ENCODE peak calls at places on chromosomes 12 and 14, in six cellular contexts. X is IMR-90, L is fibroblast of lung, Z is neuronal stem cell, W is Karpas-422, Q is HCT116. P is an unnamed sample.

GRCh38 chr14:52862652-52863338 is 71.4 kb upstream of the GNPNAT1 start:
- DNase-seq in X (peak; percentile 88), L (peak; percentile 88), Z (no peak), W (no peak), Q (no peak), P (no peak)

GRCh38 chr12:32140867-32141266 is 34.2 kb downstream of the BICD1 start:
- DNase-seq in X (no peak), L (no peak), Z (no peak), W (no peak), Q (no peak), P (no peak)

GRCh38 chr12:91841786-91842185 is 303.9 kb downstream of the BTG1 start:
- DNase-seq in X (no peak), L (no peak), Z (no peak), W (no peak), Q (no peak), P (no peak)

GRCh38 chr12:100955139-100955538 is 160.6 kb downstream of the ANO4 start:
- DNase-seq in X (peak; percentile 79), L (peak; percentile 47), Z (no peak), W (no peak), Q (no peak), P (no peak)

GRCh38 chr12:71415336-71416231 is 24.0 kb upstream of the LGR5 start:
- DNase-seq in X (peak; percentile 59), L (peak; percentile 63), Z (peak; percentile 47), W (peak; percentile 85), Q (peak; percentile 42), P (peak; percentile 69)

GRCh38 chr14:102544034-102544744 is 34.6 kb upstream of the ANKRD9 start:
- DNase-seq in X (no peak), L (no peak), Z (no peak), W (no peak), Q (no peak), P (no peak)

GRCh38 chr14:54771411-54772027 is 131.1 kb downstream of the GCH1 start:
- DNase-seq in X (no peak), L (no peak), Z (no peak), W (no peak), Q (no peak), P (no peak)

GRCh38 chr14:88203289-88203688 is 119.8 kb downstream of the KCNK10 start:
- DNase-seq in X (no peak), L (no peak), Z (no peak), W (no peak), Q (no peak), P (no peak)

GRCh38 chr12:50555471-50555885 is 50.7 kb downstream of the DIP2B start:
- DNase-seq in X (no peak), L (no peak), Z (no peak), W (no peak), Q (no peak), P (no peak)

GRCh38 chr12:113158439-113159203 is 9.1 kb downstream of the CFAP73 start:
- DNase-seq in X (no peak), L (no peak), Z (no peak), W (no peak), Q (no peak), P (no peak)

GRCh38 chr14:38867561-38868150 is 235.4 kb downstream of the SEC23A start:
- DNase-seq in X (peak; percentile 79), L (peak; percentile 85), Z (peak; percentile 84), W (peak; percentile 93), Q (peak; percentile 67), P (peak; percentile 76)

GRCh38 chr12:114434341-114434740 is 28.4 kb upstream of the TBX5 start:
- DNase-seq in X (peak; percentile 67), L (peak; percentile 89), Z (no peak), W (no peak), Q (no peak), P (no peak)

GRCh38 chr12:80441921-80442320 is 2.1 kb upstream of the PTPRQ start:
- DNase-seq in X (peak; percentile 52), L (peak; percentile 55), Z (no peak), W (no peak), Q (no peak), P (no peak)

GRCh38 chr14:49989980-49990379 is 97.1 kb downstream of the ARF6 start:
- DNase-seq in X (no peak), L (no peak), Z (no peak), W (no peak), Q (no peak), P (no peak)

GRCh38 chr14:49986344-49987014 is 93.6 kb downstream of the ARF6 start:
- DNase-seq in X (peak; percentile 58), L (no peak), Z (no peak), W (no peak), Q (no peak), P (no peak)

GRCh38 chr14:49991491-49991890 is 98.6 kb downstream of the ARF6 start:
- DNase-seq in X (no peak), L (no peak), Z (peak; percentile 21), W (no peak), Q (no peak), P (no peak)

GRCh38 chr14:49992036-49992435 is 99.2 kb downstream of the ARF6 start:
- DNase-seq in X (no peak), L (no peak), Z (no peak), W (no peak), Q (no peak), P (no peak)

DNA sequence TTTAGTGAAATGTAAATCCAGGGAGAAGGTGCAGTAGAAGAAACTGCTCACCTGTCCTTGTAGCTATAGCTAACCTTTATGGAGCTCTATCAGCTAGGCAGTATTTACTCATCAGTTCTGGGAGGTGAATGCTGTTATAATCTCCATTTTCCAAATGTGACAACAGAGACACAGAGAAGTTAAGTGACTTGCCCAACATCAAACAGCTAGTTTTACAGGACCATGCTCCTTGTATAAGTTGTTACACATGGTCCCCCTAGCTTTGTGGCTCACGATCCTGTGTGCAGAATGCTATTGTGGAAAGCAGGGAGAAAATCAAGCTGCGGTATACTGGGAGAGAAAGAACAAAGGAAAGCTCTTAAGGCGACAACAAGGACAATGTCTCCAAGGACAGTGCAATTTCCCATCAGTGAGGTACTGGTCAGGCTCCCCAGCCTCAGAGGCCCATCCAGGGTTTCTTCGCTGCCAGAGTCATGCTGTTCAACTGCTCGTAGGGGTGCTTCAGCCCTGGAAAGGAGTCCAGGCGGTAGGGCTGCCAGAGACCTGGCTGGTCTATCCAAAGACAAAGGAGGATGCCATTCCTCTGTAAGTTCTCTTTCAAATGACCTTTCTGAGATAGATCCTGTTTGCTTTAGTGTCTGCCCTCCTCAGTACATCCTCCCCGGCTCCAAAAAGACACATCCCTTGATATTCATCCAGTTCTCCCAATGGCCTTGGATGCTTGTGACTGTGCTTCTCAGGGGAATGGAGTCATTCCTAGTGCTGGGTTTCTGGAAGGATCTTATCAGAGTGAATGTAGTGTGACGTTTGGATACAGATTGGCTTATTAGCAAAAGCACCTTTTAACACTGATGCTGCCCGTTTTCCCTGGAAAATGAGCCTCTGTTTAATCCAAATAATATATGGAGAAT is 95.5 kb downstream of the ARF6 start:
- DNase-seq in X (no peak), L (no peak), Z (no peak), W (no peak), Q (no peak), P (no peak)
- H2AFZ ChIP-seq in X (peak overlapping the region; percentile 34), L (no peak overlapping the region), Z (peak overlapping the region; percentile 30), W (no peak overlapping the region), Q (no peak overlapping the region), P (no peak overlapping the region)

DNA sequence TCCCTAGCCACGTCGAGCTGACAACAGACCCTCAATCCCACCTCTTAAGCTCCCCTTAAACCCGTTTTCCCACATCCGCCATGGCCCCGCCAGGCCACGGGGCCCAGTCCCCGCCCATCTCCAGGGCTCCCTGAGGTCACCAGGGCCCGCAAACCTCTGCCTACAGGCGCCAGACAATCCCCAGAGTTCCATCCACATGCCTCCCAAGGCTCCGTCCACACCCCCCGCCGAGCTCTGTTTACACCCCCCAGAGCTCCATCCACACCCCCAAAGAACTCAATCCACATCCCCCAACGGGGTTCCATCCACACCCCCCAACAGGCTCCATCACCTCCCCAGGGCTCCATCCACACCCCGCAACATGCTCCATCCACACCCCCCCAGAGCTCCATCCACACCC is 9.2 kb downstream of the JAG2 start:
- DNase-seq in X (no peak), L (no peak), Z (no peak), W (no peak), Q (no peak), P (no peak)
- H3K36me3 ChIP-seq in X (no peaks in the 10 kb centered on the region), L (no peaks in the 10 kb centered on the region), Z (no peaks in the 10 kb centered on the region), W (no peaks in the 10 kb centered on the region), Q (peaks cover 3% of the 10 kb centered on the region), P (no peaks in the 10 kb centered on the region)

GRCh38 chr14:42002139-42002538 is 395.5 kb downstream of the LRFN5 start:
- DNase-seq in X (peak; percentile 39), L (peak; percentile 7), Z (no peak), W (no peak), Q (no peak), P (no peak)

GRCh38 chr14:42000450-42000849 is 393.8 kb downstream of the LRFN5 start:
- DNase-seq in X (no peak), L (no peak), Z (no peak), W (no peak), Q (no peak), P (no peak)

GRCh38 chr14:42001436-42001835 is 394.8 kb downstream of the LRFN5 start:
- DNase-seq in X (peak; percentile 9), L (no peak), Z (no peak), W (no peak), Q (no peak), P (no peak)

DNA sequence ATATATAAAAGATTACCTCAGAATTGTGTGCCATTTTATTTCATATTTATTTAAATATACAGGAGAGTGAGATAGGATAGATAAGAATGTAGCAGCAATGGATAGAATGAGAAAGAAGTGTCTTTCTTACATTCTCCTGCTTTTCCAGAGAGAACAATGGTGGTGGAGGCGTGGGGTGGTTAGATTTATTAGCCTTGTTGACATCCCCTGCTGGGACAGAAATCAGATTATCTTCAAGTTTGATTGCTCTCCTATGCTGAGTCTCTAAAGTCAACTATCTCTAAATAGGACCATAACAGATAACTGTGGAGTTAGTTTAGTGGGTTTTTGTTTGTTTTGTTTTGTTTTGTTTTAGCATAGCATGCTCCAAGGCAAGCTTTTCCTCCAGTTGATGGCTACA is 397.6 kb downstream of the LRFN5 start:
- DNase-seq in X (no peak), L (no peak), Z (no peak), W (no peak), Q (no peak), P (no peak)
- H2AFZ ChIP-seq in X (no peak overlapping the region), L (no peak overlapping the region), Z (no peak overlapping the region), W (peak overlapping the region; percentile 69), Q (no peak overlapping the region), P (no peak overlapping the region)

DNA sequence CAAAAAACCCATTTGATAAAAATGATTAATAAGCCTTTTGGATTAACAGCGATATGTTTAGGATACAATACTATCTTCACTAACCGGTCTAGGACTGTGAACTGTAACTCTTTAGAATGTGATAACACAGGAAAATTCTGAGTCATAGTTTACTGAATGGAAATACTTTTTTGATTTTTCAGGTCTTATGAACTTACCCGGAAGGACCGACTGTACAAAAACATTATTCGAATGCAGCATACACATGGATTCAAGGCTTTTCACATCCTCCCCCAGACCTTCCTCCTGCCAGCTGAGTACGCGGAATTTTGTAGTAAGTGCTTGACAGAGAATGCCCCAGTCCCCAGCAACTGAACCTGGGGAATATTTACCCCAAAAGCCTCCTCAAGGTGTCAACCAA is 29.0 kb downstream of the TTLL5 start:
- DNase-seq in X (peak; percentile 47), L (no peak), Z (no peak), W (no peak), Q (no peak), P (no peak)
- H3K36me3 ChIP-seq in X (peaks cover 13% of the 10 kb centered on the region), L (peaks cover 2% of the 10 kb centered on the region), Z (peaks cover 77% of the 10 kb centered on the region), W (peaks cover 44% of the 10 kb centered on the region), Q (peaks cover 30% of the 10 kb centered on the region), P (peaks cover 57% of the 10 kb centered on the region)

GRCh38 chr12:52765702-52766101 is 11.4 kb downstream of the KRT76 start:
- DNase-seq in X (no peak), L (no peak), Z (no peak), W (no peak), Q (no peak), P (no peak)
- H2AFZ ChIP-seq in X (no peak overlapping the region), L (no peak overlapping the region), Z (no peak overlapping the region), W (no peak overlapping the region), Q (no peak overlapping the region), P (no peak overlapping the region)

GRCh38 chr12:48694038-48694437 is 12.0 kb upstream of the KANSL2 start:
- DNase-seq in X (no peak), L (no peak), Z (no peak), W (no peak), Q (no peak), P (no peak)
- H3K36me3 ChIP-seq in X (peaks cover 44% of the 10 kb centered on the region), L (peaks cover 8% of the 10 kb centered on the region), Z (peaks cover 95% of the 10 kb centered on the region), W (peaks cover 73% of the 10 kb centered on the region), Q (peaks cover 56% of the 10 kb centered on the region), P (peaks cover 96% of the 10 kb centered on the region)